ENCODE peak calls at places on chromosomes 6 and 20, in six cellular contexts. C is neuronal stem cell, W is fibroblast of lung, L is heart right ventricle, V is heart left ventricle, G is adipocyte. Y is an unnamed sample. For H3K4me1 and H3K27me3, the result is how much of the 10 kb centered on the place peaks cover.

GRCh38 chr6:23173231-23173630 is 603.9 kb downstream of the HDGFL1 start:
- DNase-seq in C (no peak), W (peak), L (no peak), V (no peak), G (peak), Y (no peak)

GRCh38 chr6:45185403-45186251 is 142.5 kb upstream of the RUNX2 start:
- DNase-seq in C (no peak), W (peak), L (no peak), V (no peak), G (no peak), Y (no peak)

GRCh38 chr6:168134399-168135201 is 55.6 kb upstream of the FRMD1 start:
- DNase-seq in C (no peak), W (no peak), L (no peak), V (no peak), G (no peak), Y (no peak)

GRCh38 chr6:40634429-40634828 is 47.3 kb upstream of the LRFN2 start:
- DNase-seq in C (no peak), W (no peak), L (no peak), V (no peak), G (no peak), Y (no peak)

GRCh38 chr6:28789553-28790083 is 134.2 kb downstream of the TRIM27 start:
- DNase-seq in C (no peak), W (peak), L (no peak), V (no peak), G (peak), Y (no peak)

GRCh38 chr6:53829698-53830221 is 35.0 kb downstream of the LRRC1 start:
- DNase-seq in C (no peak), W (no peak), L (no peak), V (no peak), G (no peak), Y (no peak)

GRCh38 chr6:150271501-150272263 is 97.1 kb upstream of the IYD start:
- DNase-seq in C (no peak), W (peak), L (no peak), V (no peak), G (no peak), Y (no peak)

GRCh38 chr6:93786474-93787330 is 367.3 kb upstream of the EPHA7 start:
- DNase-seq in C (peak), W (no peak), L (no peak), V (no peak), G (no peak), Y (no peak)

GRCh38 chr6:35833534-35833933 is 28.4 kb downstream of the LHFPL5 start:
- DNase-seq in C (no peak), W (peak), L (no peak), V (no peak), G (peak), Y (no peak)

DNA sequence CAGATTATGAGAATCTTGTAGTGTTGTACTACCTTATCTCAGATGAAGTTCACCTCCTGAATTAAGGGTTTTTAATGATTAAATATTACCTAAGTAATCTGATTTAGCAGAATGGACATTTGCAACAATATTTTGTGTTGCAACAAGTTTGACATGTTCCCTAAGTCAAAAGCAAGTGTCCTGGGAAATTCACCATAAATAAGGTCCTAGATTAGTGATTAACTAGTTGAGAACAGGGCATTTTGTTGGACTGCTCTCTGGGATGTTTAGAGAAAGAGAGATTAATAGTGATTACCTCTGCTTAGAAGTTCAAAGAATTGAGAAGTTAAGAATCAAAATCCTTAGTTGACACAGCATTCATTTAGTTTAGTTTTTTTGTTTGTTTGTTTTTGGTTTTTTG is 120.2 kb upstream of the MARCKS start:
- DNase-seq in C (no peak), W (no peak), L (no peak), V (no peak), G (no peak), Y (no peak)
- H3K4me1 ChIP-seq in C (under half), W (under half), L (under half), V (under half), G (under half), Y (under half)

GRCh38 chr20:21704408-21705385 is 767 bp upstream of the PAX1 start:
- DNase-seq in C (no peak), W (no peak), L (no peak), V (no peak), G (no peak), Y (no peak)

GRCh38 chr20:21706345-21707195 is 1.1 kb downstream of the PAX1 start:
- DNase-seq in C (no peak), W (no peak), L (no peak), V (no peak), G (no peak), Y (no peak)

GRCh38 chr20:21707267-21707666 is 1.8 kb downstream of the PAX1 start:
- DNase-seq in C (no peak), W (no peak), L (no peak), V (no peak), G (no peak), Y (no peak)

GRCh38 chr20:21703740-21704407 is 1.6 kb upstream of the PAX1 start:
- DNase-seq in C (no peak), W (no peak), L (no peak), V (no peak), G (no peak), Y (no peak)

DNA sequence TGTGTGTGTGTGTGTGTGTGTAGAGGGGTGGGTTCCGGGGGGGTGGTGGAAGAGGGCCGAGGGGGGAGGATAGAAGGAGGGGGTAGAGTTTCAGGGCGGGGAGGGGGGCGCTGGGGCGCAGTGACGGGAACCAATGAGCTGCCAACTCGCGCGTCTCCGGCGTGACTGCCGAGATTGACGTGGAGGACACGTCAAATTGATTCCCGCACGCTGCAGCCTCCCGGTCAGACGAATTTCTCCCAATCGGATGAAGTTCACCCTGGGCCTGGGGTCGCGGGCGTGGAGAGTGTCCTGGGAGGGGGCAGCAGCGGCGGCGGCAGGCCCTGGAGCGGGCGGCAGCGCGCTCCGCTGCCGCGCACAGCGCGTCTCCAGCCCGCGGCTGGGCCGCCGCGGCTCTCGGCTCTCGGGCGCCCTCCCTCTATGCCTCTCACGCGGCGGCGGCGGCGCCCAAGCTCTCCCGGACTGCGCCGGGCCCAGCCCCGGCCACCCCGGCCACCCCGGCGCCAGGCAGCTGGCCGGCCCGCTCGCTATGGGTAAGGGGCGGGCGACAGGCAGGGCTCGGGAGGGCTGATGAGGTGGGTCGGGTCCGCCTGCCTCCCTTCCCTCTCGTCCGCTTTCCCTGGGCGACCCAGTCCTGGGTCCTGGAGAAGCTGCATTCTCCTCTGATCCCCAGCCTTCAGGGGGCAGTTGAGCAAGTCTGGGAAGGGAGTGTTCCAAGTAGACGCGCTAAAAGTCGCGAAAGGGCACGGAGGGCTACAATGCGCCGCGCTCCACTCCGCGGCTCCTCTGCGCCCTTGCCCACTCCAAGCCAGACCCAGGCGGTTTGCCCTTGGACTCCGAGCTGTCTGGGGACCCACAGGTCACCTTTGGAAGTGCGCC is at the start of gene PAX1:
- DNase-seq in C (no peak), W (no peak), L (no peak), V (no peak), G (no peak), Y (no peak)
- H3K27me3 ChIP-seq in C (half or more), W (under half), L (under half), V (half or more), G (half or more), Y (under half)

DNA sequence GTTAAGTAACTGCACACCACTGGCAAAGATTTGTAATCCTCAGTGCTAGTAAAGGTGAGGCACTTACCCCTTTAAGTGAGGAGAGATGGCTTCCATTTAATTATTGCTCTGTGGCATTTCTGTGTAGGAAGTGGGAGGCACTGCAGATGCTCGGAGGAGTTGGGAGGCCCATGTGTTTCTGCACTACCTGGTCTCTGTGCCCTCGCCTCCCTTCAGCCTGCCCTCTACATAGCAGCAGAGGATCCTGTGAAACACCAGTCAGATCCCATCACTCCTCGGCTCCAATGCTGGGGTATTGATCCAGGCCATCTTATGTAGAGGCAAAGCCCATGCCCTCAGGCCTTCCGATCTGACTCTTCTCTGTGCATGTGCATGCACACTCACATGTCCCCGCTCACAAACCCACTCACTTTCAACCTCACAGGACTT is 67.0 kb downstream of the SLX4IP start:
- DNase-seq in C (no peak), W (no peak), L (no peak), V (no peak), G (no peak), Y (no peak)
- H3K4me1 ChIP-seq in C (under half), W (under half), L (under half), V (under half), G (under half), Y (under half)

DNA sequence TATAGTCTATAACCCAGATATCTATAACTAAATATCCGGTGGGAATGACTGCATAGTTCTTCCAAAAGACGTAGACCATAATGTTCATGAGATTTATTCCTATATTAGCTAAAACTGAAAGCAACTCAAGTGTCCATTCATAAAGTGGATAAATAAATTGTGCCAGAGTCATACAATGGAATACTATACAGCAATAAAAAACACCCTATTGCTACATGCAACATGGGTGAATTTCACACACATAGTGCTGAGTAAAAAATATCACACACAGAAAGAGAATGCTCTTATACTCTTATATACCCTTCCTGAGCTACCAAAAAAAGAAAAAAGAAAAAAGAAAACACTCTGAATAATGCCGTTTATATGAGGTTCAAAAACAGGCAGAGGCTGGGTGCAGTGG is 6.9 kb downstream of the TNXB start:
- DNase-seq in C (no peak), W (no peak), L (no peak), V (no peak), G (no peak), Y (no peak)
- H3K27me3 ChIP-seq in C (under half), W (under half), L (under half), V (under half), G (under half), Y (under half)

GRCh38 chr6:44053106-44053756 is 74.0 kb downstream of the MRPL14 start:
- DNase-seq in C (no peak), W (no peak), L (no peak), V (no peak), G (no peak), Y (no peak)
- H3K4me1 ChIP-seq in C (under half), W (half or more), L (under half), V (half or more), G (half or more), Y (under half)

GRCh38 chr6:89268776-89269175 is 46.3 kb downstream of the GABRR2 start:
- DNase-seq in C (no peak), W (no peak), L (no peak), V (no peak), G (no peak), Y (no peak)
- H3K27me3 ChIP-seq in C (under half), W (under half), L (under half), V (under half), G (under half), Y (under half)

GRCh38 chr6:31559958-31560696 is 12.0 kb upstream of the LTA start:
- DNase-seq in C (no peak), W (peak), L (peak), V (peak), G (peak), Y (peak)

GRCh38 chr6:31558631-31559500 is 11.5 kb downstream of the NFKBIL1 start:
- DNase-seq in C (no peak), W (peak), L (no peak), V (no peak), G (no peak), Y (peak)

GRCh38 chr6:31559606-31559957 is 12.2 kb downstream of the NFKBIL1 start:
- DNase-seq in C (no peak), W (no peak), L (no peak), V (no peak), G (no peak), Y (no peak)

GRCh38 chr6:31557443-31558317 is 10.3 kb downstream of the NFKBIL1 start:
- DNase-seq in C (no peak), W (no peak), L (no peak), V (no peak), G (no peak), Y (no peak)

GRCh38 chr6:31558318-31558625 is 10.9 kb downstream of the NFKBIL1 start:
- DNase-seq in C (no peak), W (no peak), L (no peak), V (no peak), G (no peak), Y (no peak)
- H3K4me1 ChIP-seq in C (under half), W (under half), L (under half), V (under half), G (under half), Y (half or more)

GRCh38 chr20:38730989-38731737 is 6.9 kb downstream of the SLC32A1 start:
- DNase-seq in C (peak), W (peak), L (peak), V (peak), G (peak), Y (peak)

GRCh38 chr20:38728911-38729642 is 4.8 kb downstream of the SLC32A1 start:
- DNase-seq in C (no peak), W (no peak), L (no peak), V (no peak), G (no peak), Y (no peak)

GRCh38 chr20:38728237-38728761 is 4.0 kb downstream of the SLC32A1 start:
- DNase-seq in C (no peak), W (no peak), L (no peak), V (no peak), G (no peak), Y (no peak)

GRCh38 chr20:38730167-38730988 is 6.1 kb downstream of the SLC32A1 start:
- DNase-seq in C (no peak), W (no peak), L (no peak), V (no peak), G (no peak), Y (no peak)

DNA sequence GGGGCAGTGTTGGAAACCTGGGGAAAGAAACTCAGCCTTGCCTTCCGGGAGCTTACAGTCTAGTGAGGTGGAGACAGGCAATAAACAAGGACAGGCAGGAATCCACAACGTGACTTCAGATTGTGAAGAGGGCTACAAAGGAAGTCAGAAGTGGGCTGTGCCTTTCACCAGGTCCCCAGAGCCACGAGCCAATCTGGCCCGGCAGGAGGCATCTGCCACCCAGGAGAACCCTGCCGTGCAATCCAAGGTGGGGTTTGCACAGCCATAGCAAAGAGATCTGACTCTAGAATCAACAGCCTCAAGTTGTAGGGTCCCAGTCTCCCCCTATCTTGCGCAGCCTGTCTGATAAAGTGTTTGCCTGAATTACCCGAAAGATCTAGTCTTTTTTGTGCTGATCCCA is 5.5 kb downstream of the SLC32A1 start:
- DNase-seq in C (no peak), W (no peak), L (no peak), V (no peak), G (no peak), Y (peak)
- H3K27me3 ChIP-seq in C (half or more), W (half or more), L (half or more), V (half or more), G (half or more), Y (half or more)

GRCh38 chr20:62118113-62119043 is 3.9 kb upstream of the LSM14B start:
- DNase-seq in C (no peak), W (no peak), L (no peak), V (no peak), G (no peak), Y (no peak)

GRCh38 chr20:62119101-62119500 is 3.2 kb upstream of the LSM14B start:
- DNase-seq in C (no peak), W (no peak), L (no peak), V (no peak), G (no peak), Y (no peak)

GRCh38 chr20:62120365-62120762 is 1.9 kb upstream of the LSM14B start:
- DNase-seq in C (no peak), W (no peak), L (no peak), V (no peak), G (no peak), Y (no peak)

GRCh38 chr20:62120990-62121775 is 1.1 kb upstream of the LSM14B start:
- DNase-seq in C (no peak), W (no peak), L (no peak), V (no peak), G (peak), Y (no peak)

DNA sequence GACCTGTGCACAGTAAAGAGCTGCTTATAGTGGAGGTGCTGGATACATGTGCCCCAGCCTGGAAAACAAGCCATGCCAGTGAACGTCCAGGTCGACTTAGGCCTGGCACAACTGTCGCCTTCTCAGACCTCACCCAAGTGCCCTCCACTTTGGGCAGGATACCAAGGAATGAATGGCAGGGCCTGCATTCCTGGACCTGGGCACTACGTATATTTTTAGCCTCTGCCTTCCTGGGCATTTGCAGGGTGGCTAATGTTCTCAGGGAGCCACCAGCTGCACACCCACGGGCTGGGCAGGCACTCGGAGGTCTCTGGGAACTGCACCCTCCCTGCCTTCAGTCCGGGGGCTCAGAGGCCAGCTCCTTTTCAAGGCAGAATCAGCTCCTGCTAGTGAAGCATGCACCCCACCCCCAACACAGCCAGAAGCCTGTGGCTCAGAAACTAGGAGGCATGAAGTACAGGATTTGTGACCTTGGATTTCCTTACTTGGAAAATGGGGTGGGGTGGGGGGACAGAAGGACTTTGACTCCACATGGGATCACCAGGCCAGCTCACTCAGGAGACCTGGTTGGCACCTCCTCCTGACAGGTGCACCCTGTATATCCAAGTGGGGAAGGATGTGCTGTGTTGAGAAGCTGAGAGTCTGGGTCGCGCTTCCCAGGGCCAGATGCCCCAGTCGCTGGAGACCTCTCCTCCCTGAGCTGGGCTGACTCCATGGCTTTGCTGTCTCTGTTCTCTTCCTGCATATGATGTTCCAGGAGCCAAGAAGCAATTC is 2.5 kb upstream of the LSM14B start:
- DNase-seq in C (no peak), W (no peak), L (peak), V (peak), G (no peak), Y (no peak)
- H3K4me1 ChIP-seq in C (under half), W (under half), L (under half), V (under half), G (under half), Y (half or more)

Y was measured in CD4-positive, alpha-beta memory T cell.